ENCODE peak calls at places on chromosomes 12 and 14, in seven cellular contexts. B, C, I, N, L, F and H are unnamed samples. For H3K4me1, the result is how much of the 10 kb centered on the place peaks cover.

GRCh38 chr12:77339610-77340009 is 274.2 kb upstream of the E2F7 start:
- DNase-seq in C (no peak), N (no peak), B (no peak), I (peak), F (no peak), L (no peak), H (no peak)

GRCh38 chr12:18320036-18320617 is 58.8 kb downstream of the PIK3C2G start:
- DNase-seq in I (peak), F (no peak), N (no peak), B (peak), C (peak), L (peak), H (peak)

GRCh38 chr12:132403636-132404434 is 74.4 kb upstream of the GALNT9 start:
- DNase-seq in F (peak), L (peak), I (no peak), B (no peak), C (no peak), N (no peak), H (no peak)

GRCh38 chr12:66143868-66144267 is 13.3 kb upstream of the LLPH start:
- DNase-seq in F (no peak), I (no peak), L (no peak), B (no peak), C (no peak), N (no peak), H (no peak)

GRCh38 chr12:107570721-107571120 is 114.9 kb upstream of the PWP1 start:
- DNase-seq in F (no peak), C (no peak), B (no peak), L (no peak), N (no peak), I (peak), H (no peak)

GRCh38 chr14:61503167-61503801 is 181.9 kb downstream of the PRKCH start:
- DNase-seq in N (no peak), I (no peak), L (no peak), F (no peak), B (no peak), C (no peak), H (no peak)

GRCh38 chr14:85437143-85437542 is 92.8 kb upstream of the FLRT2 start:
- DNase-seq in I (no peak), N (no peak), C (no peak), L (no peak), B (no peak), F (no peak), H (no peak)

GRCh38 chr12:92574046-92574783 is 128.6 kb upstream of the PLEKHG7 start:
- DNase-seq in I (no peak), B (peak), L (no peak), F (no peak), C (peak), N (no peak), H (no peak)

GRCh38 chr12:120813588-120814153 is 88.0 kb downstream of the ACADS start:
- DNase-seq in C (no peak), N (no peak), L (no peak), B (no peak), I (no peak), F (no peak), H (no peak)

GRCh38 chr14:104507443-104507842 is 72.1 kb upstream of the C14orf180 start:
- DNase-seq in B (peak), F (no peak), C (no peak), L (no peak), N (no peak), I (no peak), H (no peak)

GRCh38 chr12:9759680-9760592 is 765 bp downstream of the CD69 start:
- DNase-seq in F (no peak), L (no peak), N (no peak), B (no peak), I (no peak), C (no peak), H (no peak)

GRCh38 chr12:9756756-9757155 is 3.9 kb downstream of the CD69 start:
- DNase-seq in B (no peak), L (no peak), N (no peak), I (no peak), C (no peak), F (no peak), H (no peak)

GRCh38 chr12:9756174-9756573 is 4.5 kb downstream of the CD69 start:
- DNase-seq in N (no peak), B (no peak), I (no peak), C (no peak), L (no peak), F (no peak), H (no peak)

GRCh38 chr12:9758119-9758518 is 2.6 kb downstream of the CD69 start:
- DNase-seq in C (no peak), L (no peak), B (no peak), F (no peak), N (no peak), I (no peak), H (no peak)

DNA sequence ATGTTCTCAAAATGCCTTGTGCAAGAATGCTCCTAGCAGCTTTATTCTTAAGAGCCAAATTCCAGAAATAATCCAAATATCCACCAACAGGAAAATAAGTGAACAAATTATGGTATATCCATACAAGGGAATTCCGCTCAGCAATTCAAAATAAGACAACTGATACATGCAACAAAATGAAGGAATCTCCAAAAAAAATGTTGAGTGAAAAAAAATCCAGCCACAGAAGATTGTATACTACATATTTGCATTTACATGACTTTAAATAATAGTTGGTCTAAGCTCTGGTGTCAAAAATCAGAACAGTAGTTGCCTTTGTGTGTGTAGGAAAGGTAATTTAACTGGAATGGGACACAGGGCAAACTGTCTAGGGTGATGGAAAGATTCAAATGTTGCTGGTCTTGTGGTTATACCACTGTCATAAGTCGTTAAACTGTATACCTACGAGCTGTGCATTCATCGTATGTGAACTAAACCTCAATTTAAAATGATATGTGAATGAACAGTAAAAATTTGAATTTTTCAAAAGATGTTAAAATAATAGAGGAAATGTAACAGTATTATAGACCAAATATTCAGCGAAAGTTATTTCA is 3.2 kb downstream of the CD69 start:
- DNase-seq in C (no peak), F (no peak), I (no peak), L (no peak), N (no peak), B (no peak), H (no peak)
- H3K27ac ChIP-seq in C (no peak), F (peak), I (no peak), L (no peak), N (no peak), B (no peak), H (no peak)

DNA sequence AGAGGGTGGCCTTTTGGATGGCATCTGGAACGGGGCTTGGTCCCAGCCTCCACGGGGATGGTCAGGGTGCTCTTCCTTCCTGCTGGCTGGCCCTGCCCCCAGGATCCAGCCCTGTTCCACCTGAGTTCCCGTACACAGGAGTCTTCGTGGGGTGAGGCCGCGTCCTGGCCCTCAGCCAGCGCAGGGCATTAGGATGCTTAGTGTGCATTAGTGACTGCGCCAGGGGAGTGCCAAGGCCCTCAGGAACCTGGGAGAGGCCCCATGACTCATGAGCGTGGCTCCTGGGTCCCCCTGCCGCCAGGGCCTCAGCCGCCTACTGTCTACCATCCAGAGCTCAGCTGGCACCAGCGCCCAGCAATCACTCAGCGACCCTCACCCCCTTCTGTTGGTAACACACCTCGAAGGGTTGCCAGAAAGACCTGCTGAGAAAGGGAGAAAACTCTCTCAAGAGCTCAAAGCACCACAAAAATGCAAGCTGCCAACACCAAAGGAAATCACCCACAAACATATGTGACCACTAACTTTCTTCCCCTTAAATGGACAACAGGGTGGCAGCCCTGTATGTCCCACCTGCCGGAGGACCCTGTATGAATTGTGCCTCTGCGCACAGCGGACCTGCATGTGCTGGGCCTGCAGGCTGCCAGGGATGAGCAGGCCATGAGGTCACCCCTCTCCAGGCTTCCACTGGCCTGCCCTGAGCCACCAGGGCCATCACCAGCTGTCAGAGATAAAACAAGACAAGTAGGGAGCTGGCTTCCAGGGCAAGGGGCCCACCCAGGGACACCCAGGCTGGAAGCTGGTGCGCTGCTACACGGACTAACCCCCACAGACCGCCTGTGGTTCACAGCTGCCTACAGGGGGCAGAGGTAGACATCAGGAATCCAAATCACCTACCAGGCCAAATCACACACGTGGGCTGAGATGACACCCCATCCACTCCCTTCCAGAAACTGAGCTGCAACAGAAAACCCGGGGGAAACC is 28.7 kb downstream of the CCDC85C start:
- DNase-seq in F (peak), B (no peak), N (no peak), I (no peak), C (no peak), L (peak), H (no peak)
- H3K4me1 ChIP-seq in F (half or more), B (half or more), N (half or more), I (under half), C (half or more), L (half or more), H (under half)

GRCh38 chr12:55934773-55935172 is 3.8 kb downstream of the DGKA start:
- DNase-seq in I (no peak), F (no peak), C (no peak), B (no peak), L (no peak), N (no peak), H (no peak)
- H3K4me3 ChIP-seq in I (no peak), F (no peak), C (no peak), B (no peak), L (no peak), N (no peak), H (no peak)

GRCh38 chr14:79583738-79584405 is 627.4 kb downstream of the DIO2 start:
- DNase-seq in C (no peak), B (no peak), I (peak), N (no peak), L (no peak), F (no peak), H (no peak)

GRCh38 chr14:79584679-79585078 is 626.6 kb downstream of the DIO2 start:
- DNase-seq in F (no peak), N (no peak), L (no peak), C (no peak), B (no peak), I (peak), H (no peak)

GRCh38 chr14:79580414-79580813 is 630.9 kb downstream of the DIO2 start:
- DNase-seq in L (no peak), C (no peak), N (no peak), B (no peak), I (no peak), F (no peak), H (no peak)

GRCh38 chr14:79580908-79581307 is 630.4 kb downstream of the DIO2 start:
- DNase-seq in F (no peak), N (no peak), C (no peak), L (no peak), B (no peak), I (no peak), H (no peak)

DNA sequence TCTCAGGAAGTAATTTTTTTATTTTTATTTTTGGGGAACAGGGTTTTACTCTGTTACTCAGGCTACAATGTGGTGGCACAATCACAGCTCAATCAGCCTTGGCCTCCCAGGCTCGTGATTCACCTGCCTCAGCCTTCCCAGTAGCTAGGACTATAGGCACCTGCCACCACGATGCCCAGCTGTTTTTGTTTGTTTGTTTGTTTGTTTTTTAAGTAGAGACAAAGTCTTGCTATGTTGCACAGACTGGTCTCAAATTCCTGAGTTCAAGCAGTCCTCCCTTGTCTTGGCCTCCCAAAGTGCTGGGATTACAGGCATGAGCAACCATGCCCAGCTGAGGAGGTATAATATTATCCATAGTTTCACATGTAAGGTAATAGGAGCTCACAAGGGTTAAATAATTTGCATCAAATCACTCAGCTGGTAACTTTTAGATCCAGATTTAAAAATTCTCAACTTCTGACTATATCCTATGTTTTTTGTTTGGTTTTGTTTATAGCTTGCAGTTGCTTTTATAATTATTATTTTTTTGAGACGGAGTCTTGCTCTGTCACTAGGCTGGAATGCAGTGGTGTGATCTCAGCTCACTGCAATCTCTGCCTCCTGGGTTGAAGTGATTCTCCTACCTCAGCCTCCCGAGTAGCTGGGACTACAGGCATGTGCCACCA is 629.3 kb downstream of the DIO2 start:
- DNase-seq in C (no peak), I (peak), F (no peak), N (no peak), L (no peak), B (no peak), H (no peak)
- H3K27ac ChIP-seq in C (no peak), I (peak), F (no peak), N (no peak), L (no peak), B (no peak), H (no peak)

GRCh38 chr12:109877504-109878246 is 2.7 kb downstream of the GLTP start:
- DNase-seq in I (no peak), B (no peak), L (no peak), F (no peak), N (no peak), C (no peak), H (no peak)
- H3K4me1 ChIP-seq in I (under half), B (under half), L (under half), F (under half), N (under half), C (under half), H (under half)

GRCh38 chr12:53970451-53970850 is 2.5 kb upstream of the HOXC11 start:
- DNase-seq in N (no peak), I (no peak), F (no peak), B (no peak), C (no peak), L (no peak), H (no peak)

GRCh38 chr12:53971686-53972085 is 1.2 kb upstream of the HOXC11 start:
- DNase-seq in C (no peak), L (no peak), F (no peak), I (no peak), N (no peak), B (no peak), H (no peak)

GRCh38 chr12:53968214-53969127 is 4.5 kb upstream of the HOXC11 start:
- DNase-seq in C (no peak), I (no peak), N (no peak), B (no peak), L (no peak), F (no peak), H (no peak)

GRCh38 chr12:53971129-53971528 is 1.8 kb upstream of the HOXC11 start:
- DNase-seq in C (no peak), I (no peak), B (no peak), N (no peak), F (no peak), L (no peak), H (no peak)

GRCh38 chr12:53969588-53970259 is 3.2 kb upstream of the HOXC11 start:
- DNase-seq in I (no peak), F (no peak), C (no peak), N (no peak), B (no peak), L (no peak), H (no peak)
- H3K4me3 ChIP-seq in I (no peak), F (no peak), C (no peak), N (no peak), B (no peak), L (no peak), H (no peak)

GRCh38 chr12:108826807-108827721 is 30.3 kb downstream of the SSH1 start:
- DNase-seq in F (peak), I (peak), B (no peak), N (no peak), C (no peak), L (no peak), H (no peak)
- H3K27ac ChIP-seq in F (peak), I (peak), B (peak), N (peak), C (no peak), L (peak), H (no peak)

DNA sequence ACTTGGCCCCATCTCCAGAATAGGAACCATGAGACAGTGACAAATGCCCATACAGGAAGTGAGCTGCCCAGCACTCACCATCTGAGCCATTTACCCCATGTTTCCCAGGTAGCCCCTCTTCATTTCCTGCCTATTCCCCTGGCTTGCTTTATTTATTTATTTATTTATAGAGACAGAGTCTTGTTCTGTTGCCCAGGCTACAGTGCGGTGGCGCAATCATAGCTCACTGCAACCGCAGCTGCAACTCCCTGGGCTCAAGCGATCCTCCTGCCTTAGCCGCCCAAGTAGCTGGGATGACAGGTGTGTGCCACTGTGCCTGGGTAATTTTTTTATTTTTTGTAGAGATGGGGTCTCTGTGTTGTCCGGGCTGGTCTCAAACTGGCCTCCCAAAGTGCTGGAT is 71.3 kb downstream of the RIN3 start:
- DNase-seq in C (no peak), N (no peak), B (no peak), F (peak), L (no peak), I (peak), H (no peak)
- H3K4me1 ChIP-seq in C (under half), N (under half), B (under half), F (under half), L (under half), I (under half), H (under half)

DNA sequence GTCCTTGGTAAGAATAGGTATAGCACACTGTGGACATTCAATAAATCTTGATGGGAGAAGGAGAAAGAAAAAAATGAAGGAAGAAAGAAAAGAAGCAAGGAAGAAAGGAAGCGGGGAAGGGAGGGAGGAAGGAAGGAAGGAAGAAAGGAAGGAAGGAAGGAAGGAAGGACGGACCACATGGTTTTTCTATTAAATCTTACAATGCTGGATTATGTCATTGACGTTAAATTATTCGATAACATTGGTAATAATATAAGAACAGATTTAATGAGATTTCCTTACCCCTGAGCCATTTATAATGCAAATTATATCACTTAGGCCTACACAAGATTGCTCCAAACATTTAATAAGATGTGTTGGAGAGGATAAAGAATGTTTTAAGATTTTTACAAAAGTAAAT is 124.9 kb upstream of the SYT1 start:
- DNase-seq in N (no peak), B (no peak), F (no peak), C (no peak), L (no peak), I (no peak), H (no peak)
- H3K4me3 ChIP-seq in N (no peak), B (no peak), F (no peak), C (no peak), L (no peak), I (no peak), H (no peak)

DNA sequence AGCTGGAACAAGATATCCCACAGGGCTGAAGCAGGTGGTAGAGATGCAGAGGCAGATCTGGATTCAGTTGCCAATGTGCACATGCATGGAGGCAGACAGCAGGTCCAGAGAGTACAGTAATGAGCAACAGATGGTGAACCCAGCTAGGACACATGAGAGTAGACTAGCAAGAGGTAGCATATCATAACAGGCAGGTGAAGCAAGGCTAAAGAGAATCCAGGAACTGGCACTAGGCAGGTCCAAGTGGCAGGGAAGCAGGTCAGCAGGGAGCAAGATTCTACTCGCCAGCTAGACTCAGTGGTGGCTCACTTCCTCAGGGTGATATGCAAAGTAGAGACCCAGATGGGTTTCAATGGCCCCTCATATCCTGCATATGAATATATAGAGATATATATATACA is 15.3 kb upstream of the MYF6 start:
- DNase-seq in I (no peak), C (no peak), N (no peak), F (no peak), L (no peak), B (no peak), H (no peak)
- H3K27ac ChIP-seq in I (no peak), C (no peak), N (no peak), F (no peak), L (no peak), B (no peak), H (no peak)